ENCODE peak calls at places on chromosomes 13 and 19, in five cellular contexts. X is IMR-90, R is tibial nerve, F is suprapubic skin, O is body of pancreas. S is an unnamed sample.

GRCh38 chr19:18340237-18340989 is at the start of gene PGPEP1:
- DNase-seq in X (peak; percentile 41), R (peak; percentile 40), F (no peak), O (peak; percentile 72), S (peak; percentile 85)

GRCh38 chr13:66559093-66559492 is 671.0 kb downstream of the PCDH9 start:
- DNase-seq in X (peak; percentile 72), R (no peak), F (no peak), O (no peak), S (no peak)

GRCh38 chr13:90258129-90258528 is 1089.4 kb upstream of the MIR17HG start:
- DNase-seq in X (no peak), R (no peak), F (no peak), O (no peak), S (no peak)

GRCh38 chr19:18135712-18136584 is 17.0 kb upstream of the PIK3R2 start:
- DNase-seq in X (no peak), R (no peak), F (no peak), O (peak; percentile 87), S (no peak)

GRCh38 chr13:109698779-109699178 is 87.6 kb downstream of the IRS2 start:
- DNase-seq in X (peak; percentile 49), R (no peak), F (no peak), O (no peak), S (no peak)

GRCh38 chr13:107964356-107964755 is 251.0 kb downstream of the LIG4 start:
- DNase-seq in X (no peak), R (no peak), F (no peak), O (no peak), S (no peak)

GRCh38 chr19:41324921-41325639 is 15.1 kb downstream of the CCDC97 start:
- DNase-seq in X (peak; percentile 90), R (no peak), F (no peak), O (peak; percentile 62), S (peak; percentile 79)

GRCh38 chr19:56321981-56322558 is 7.4 kb upstream of the ZSCAN5A start:
- DNase-seq in X (no peak), R (no peak), F (no peak), O (no peak), S (no peak)

GRCh38 chr19:31361728-31362127 is 12.5 kb upstream of the TSHZ3 start:
- DNase-seq in X (no peak), R (no peak), F (no peak), O (no peak), S (no peak)

GRCh38 chr13:58960909-58961308 is 1202.8 kb downstream of the DIAPH3 start:
- DNase-seq in X (peak; percentile 2), R (no peak), F (no peak), O (no peak), S (no peak)

GRCh38 chr19:31548941-31549340 is 199.7 kb upstream of the TSHZ3 start:
- DNase-seq in X (peak; percentile 44), R (no peak), F (no peak), O (peak; percentile 16), S (no peak)

GRCh38 chr19:29731331-29731850 is 16.3 kb upstream of the C19orf12 start:
- DNase-seq in X (no peak), R (no peak), F (no peak), O (no peak), S (no peak)

GRCh38 chr13:112982281-112983041 is 13.4 kb downstream of the MCF2L start:
- DNase-seq in X (no peak), R (no peak), F (no peak), O (no peak), S (no peak)

GRCh38 chr13:108560092-108560491 is 69.3 kb upstream of the MYO16 start:
- DNase-seq in X (no peak), R (no peak), F (no peak), O (no peak), S (no peak)

GRCh38 chr13:73056054-73056962 is 2.5 kb upstream of the KLF5 start:
- DNase-seq in X (peak; percentile 84), R (no peak), F (no peak), O (no peak), S (no peak)

GRCh38 chr13:97306106-97306505 is 84.0 kb downstream of the MBNL2 start:
- DNase-seq in X (no peak), R (no peak), F (no peak), O (no peak), S (no peak)

GRCh38 chr13:97307544-97307881 is 85.4 kb downstream of the MBNL2 start:
- DNase-seq in X (no peak), R (no peak), F (no peak), O (no peak), S (no peak)

GRCh38 chr13:97307096-97307495 is 85.0 kb downstream of the MBNL2 start:
- DNase-seq in X (no peak), R (no peak), F (no peak), O (no peak), S (no peak)

GRCh38 chr13:97307882-97308624 is 85.9 kb downstream of the MBNL2 start:
- DNase-seq in X (peak; percentile 68), R (peak; percentile 33), F (no peak), O (peak; percentile 30), S (no peak)

DNA sequence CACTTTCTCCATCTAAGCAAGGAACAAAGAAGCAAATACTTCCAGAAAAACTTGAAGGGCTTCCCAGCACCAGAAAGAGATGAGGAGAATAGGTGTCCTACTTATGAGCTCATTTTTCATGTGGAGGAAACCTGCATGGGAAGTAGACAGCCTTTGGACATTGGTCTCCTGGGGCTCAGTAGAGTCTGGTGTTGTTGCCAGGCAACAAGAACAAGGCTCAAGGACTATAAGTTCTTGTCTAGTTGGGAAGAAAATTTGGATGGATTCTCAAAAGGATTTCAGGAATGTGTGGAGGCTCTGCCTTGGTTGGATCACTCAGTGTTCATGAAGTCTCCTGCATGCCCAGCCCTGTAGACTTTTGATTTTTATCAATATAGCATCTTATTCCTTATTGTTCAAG is 84.5 kb downstream of the MBNL2 start:
- DNase-seq in X (no peak), R (no peak), F (no peak), O (no peak), S (no peak)
- H3K4me1 ChIP-seq in X (peaks cover 25% of the 10 kb centered on the region), R (peaks cover 4% of the 10 kb centered on the region), F (peaks cover 45% of the 10 kb centered on the region), O (peaks cover 49% of the 10 kb centered on the region), S (peaks cover 36% of the 10 kb centered on the region)

GRCh38 chr19:16791942-16792341 is 37.3 kb upstream of the SIN3B start:
- DNase-seq in X (no peak), R (no peak), F (no peak), O (no peak), S (no peak)
- H3K27ac ChIP-seq in X (no peak overlapping the region), R (no peak overlapping the region), F (no peak overlapping the region), O (no peak overlapping the region), S (no peak overlapping the region)

GRCh38 chr13:106523566-106523965 is 11.9 kb downstream of the EFNB2 start:
- DNase-seq in X (no peak), R (no peak), F (no peak), O (no peak), S (no peak)
- H3K27me3 ChIP-seq in X (no peaks in the 10 kb centered on the region), R (no peaks in the 10 kb centered on the region), F (no peaks in the 10 kb centered on the region), O (no peaks in the 10 kb centered on the region), S (no peaks in the 10 kb centered on the region)

DNA sequence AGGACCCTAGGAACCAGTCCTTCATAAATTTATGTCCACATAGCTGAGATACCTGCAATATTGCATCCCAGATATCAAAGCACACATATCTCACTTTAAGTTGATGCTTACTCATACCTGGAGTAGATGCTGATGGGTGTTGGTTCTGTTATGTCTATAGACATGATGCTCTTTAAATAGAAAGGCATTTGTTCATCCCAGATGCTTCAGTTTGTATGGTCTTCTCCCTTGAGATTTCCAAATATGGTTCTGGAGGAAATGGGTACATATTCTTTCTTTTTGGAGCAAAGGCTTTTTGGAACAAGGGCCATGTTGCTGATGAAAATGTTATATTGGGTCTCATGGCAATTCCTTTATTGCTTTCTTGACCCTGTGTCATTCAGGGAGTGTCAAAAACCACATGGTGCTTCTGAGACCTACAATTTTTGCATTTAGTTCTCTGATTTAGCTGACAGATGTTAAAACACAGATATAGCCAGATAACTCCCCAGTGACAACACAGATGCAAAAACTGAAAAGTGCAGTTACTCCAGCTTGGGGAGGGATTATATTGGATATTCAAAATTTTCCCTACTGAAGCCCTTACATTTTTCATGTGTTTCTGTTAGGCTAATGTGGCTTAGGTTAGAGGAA is 211.4 kb downstream of the KCNRG start:
- DNase-seq in X (no peak), R (no peak), F (no peak), O (no peak), S (no peak)
- H3K4me1 ChIP-seq in X (peaks cover 8% of the 10 kb centered on the region), R (no peaks in the 10 kb centered on the region), F (peaks cover 8% of the 10 kb centered on the region), O (peaks cover 9% of the 10 kb centered on the region), S (peaks cover 27% of the 10 kb centered on the region)

GRCh38 chr19:39544920-39545319 is 5.0 kb upstream of the EID2 start:
- DNase-seq in X (no peak), R (no peak), F (no peak), O (no peak), S (no peak)
- H3K27ac ChIP-seq in X (no peak overlapping the region), R (no peak overlapping the region), F (no peak overlapping the region), O (no peak overlapping the region), S (no peak overlapping the region)

GRCh38 chr19:13466697-13467096 is 39.6 kb downstream of the CACNA1A start:
- DNase-seq in X (no peak), R (no peak), F (no peak), O (no peak), S (no peak)
- H3K27me3 ChIP-seq in X (no peaks in the 10 kb centered on the region), R (no peaks in the 10 kb centered on the region), F (peaks cover 16% of the 10 kb centered on the region), O (no peaks in the 10 kb centered on the region), S (peaks cover 5% of the 10 kb centered on the region)

GRCh38 chr19:47644199-47644598 is 35.3 kb downstream of the BICRA start:
- DNase-seq in X (no peak), R (no peak), F (no peak), O (no peak), S (no peak)
- H3K4me1 ChIP-seq in X (peaks cover 2% of the 10 kb centered on the region), R (no peaks in the 10 kb centered on the region), F (peaks cover 15% of the 10 kb centered on the region), O (peaks cover 28% of the 10 kb centered on the region), S (peaks cover 12% of the 10 kb centered on the region)

GRCh38 chr13:56718791-56719190 is 421.9 kb upstream of the PRR20A start:
- DNase-seq in X (no peak), R (no peak), F (no peak), O (no peak), S (no peak)

DNA sequence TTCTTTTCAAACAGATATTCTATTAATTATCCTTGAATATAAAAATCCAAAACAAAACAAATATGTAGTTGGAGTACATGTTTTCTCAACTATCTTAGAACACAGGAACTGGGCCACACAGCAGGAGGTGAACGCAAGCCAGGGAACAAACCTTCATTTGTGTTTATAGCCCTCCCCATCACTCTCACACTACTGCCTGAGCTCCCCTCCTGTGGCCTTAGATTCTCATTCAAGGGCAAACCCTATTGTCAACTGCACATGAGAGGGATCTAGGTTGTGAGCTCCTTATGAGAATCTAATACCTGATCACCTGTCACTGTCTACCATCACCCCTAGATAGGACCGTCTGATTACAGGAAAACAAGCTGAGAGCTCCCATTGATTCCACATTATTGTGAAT is 427.1 kb upstream of the PRR20A start:
- DNase-seq in X (no peak), R (no peak), F (no peak), O (no peak), S (no peak)
- H3K27ac ChIP-seq in X (no peak overlapping the region), R (no peak overlapping the region), F (no peak overlapping the region), O (no peak overlapping the region), S (no peak overlapping the region)